ENCODE peak calls at places on chromosome 14, in ten cellular contexts. One of them, this sample, is unnamed.

GRCh38 chr14:26008290-26008689 is 589.5 kb downstream of the NOVA1 start:
- DNase-seq in caudate nucleus: no peak
- DNase-seq in Panc1: no peak
- DNase-seq in stimulated activated naive B cell treated with anti-CD40 and anti-IgM and Interleukin-4, amounts not matched to agents 10 μg/mL and 1 μg/mL and 100 μg/mL, for 72 hours: no peak
- DNase-seq in fibroblast of gingiva: no peak
- DNase-seq in transverse colon: no peak
- DNase-seq in neural progenitor cell: peak; percentile 55
- DNase-seq in NCI-H774: no peak
- DNase-seq in stromal cell of bone marrow: no peak
- DNase-seq in activated CD8-positive, alpha-beta memory T cell treated with anti-CD3 and anti-CD28 coated beads for 4 hours: no peak
- DNase-seq in this sample: no peak

GRCh38 chr14:24337144-24337823 is 2.4 kb upstream of the ADCY4 start:
- DNase-seq in caudate nucleus: no peak
- DNase-seq in Panc1: no peak
- DNase-seq in stimulated activated naive B cell treated with anti-CD40 and anti-IgM and Interleukin-4, amounts not matched to agents 10 μg/mL and 1 μg/mL and 100 μg/mL, for 72 hours: no peak
- DNase-seq in fibroblast of gingiva: no peak
- DNase-seq in transverse colon: no peak
- DNase-seq in neural progenitor cell: no peak
- DNase-seq in NCI-H774: no peak
- DNase-seq in stromal cell of bone marrow: no peak
- DNase-seq in activated CD8-positive, alpha-beta memory T cell treated with anti-CD3 and anti-CD28 coated beads for 4 hours: no peak
- DNase-seq in this sample: no peak

GRCh38 chr14:53019391-53019790 is 68.5 kb upstream of the FERMT2 start:
- DNase-seq in caudate nucleus: no peak
- DNase-seq in Panc1: no peak
- DNase-seq in stimulated activated naive B cell treated with anti-CD40 and anti-IgM and Interleukin-4, amounts not matched to agents 10 μg/mL and 1 μg/mL and 100 μg/mL, for 72 hours: no peak
- DNase-seq in fibroblast of gingiva: no peak
- DNase-seq in transverse colon: no peak
- DNase-seq in neural progenitor cell: no peak
- DNase-seq in NCI-H774: no peak
- DNase-seq in stromal cell of bone marrow: no peak
- DNase-seq in activated CD8-positive, alpha-beta memory T cell treated with anti-CD3 and anti-CD28 coated beads for 4 hours: no peak
- DNase-seq in this sample: no peak

GRCh38 chr14:68780358-68781160 is 12.3 kb downstream of the ZFP36L1 start:
- DNase-seq in caudate nucleus: no peak
- DNase-seq in Panc1: no peak
- DNase-seq in stimulated activated naive B cell treated with anti-CD40 and anti-IgM and Interleukin-4, amounts not matched to agents 10 μg/mL and 1 μg/mL and 100 μg/mL, for 72 hours: no peak
- DNase-seq in fibroblast of gingiva: peak; percentile 58
- DNase-seq in transverse colon: peak; percentile 68
- DNase-seq in neural progenitor cell: peak; percentile 51
- DNase-seq in NCI-H774: no peak
- DNase-seq in stromal cell of bone marrow: no peak
- DNase-seq in activated CD8-positive, alpha-beta memory T cell treated with anti-CD3 and anti-CD28 coated beads for 4 hours: no peak
- DNase-seq in this sample: no peak

GRCh38 chr14:102900631-102901571 is 21.6 kb upstream of the AMN start:
- DNase-seq in caudate nucleus: no peak
- DNase-seq in Panc1: no peak
- DNase-seq in stimulated activated naive B cell treated with anti-CD40 and anti-IgM and Interleukin-4, amounts not matched to agents 10 μg/mL and 1 μg/mL and 100 μg/mL, for 72 hours: no peak
- DNase-seq in fibroblast of gingiva: no peak
- DNase-seq in transverse colon: no peak
- DNase-seq in neural progenitor cell: no peak
- DNase-seq in NCI-H774: no peak
- DNase-seq in stromal cell of bone marrow: no peak
- DNase-seq in activated CD8-positive, alpha-beta memory T cell treated with anti-CD3 and anti-CD28 coated beads for 4 hours: no peak
- DNase-seq in this sample: no peak

GRCh38 chr14:51185180-51185579 is 54.9 kb upstream of the TMX1 start:
- DNase-seq in caudate nucleus: no peak
- DNase-seq in Panc1: no peak
- DNase-seq in stimulated activated naive B cell treated with anti-CD40 and anti-IgM and Interleukin-4, amounts not matched to agents 10 μg/mL and 1 μg/mL and 100 μg/mL, for 72 hours: peak; percentile 62
- DNase-seq in fibroblast of gingiva: no peak
- DNase-seq in transverse colon: no peak
- DNase-seq in neural progenitor cell: no peak
- DNase-seq in NCI-H774: no peak
- DNase-seq in stromal cell of bone marrow: no peak
- DNase-seq in activated CD8-positive, alpha-beta memory T cell treated with anti-CD3 and anti-CD28 coated beads for 4 hours: no peak
- DNase-seq in this sample: no peak

GRCh38 chr14:33198684-33199083 is 260.0 kb downstream of the NPAS3 start:
- DNase-seq in caudate nucleus: no peak
- DNase-seq in Panc1: no peak
- DNase-seq in stimulated activated naive B cell treated with anti-CD40 and anti-IgM and Interleukin-4, amounts not matched to agents 10 μg/mL and 1 μg/mL and 100 μg/mL, for 72 hours: no peak
- DNase-seq in fibroblast of gingiva: no peak
- DNase-seq in transverse colon: no peak
- DNase-seq in neural progenitor cell: no peak
- DNase-seq in NCI-H774: no peak
- DNase-seq in stromal cell of bone marrow: no peak
- DNase-seq in activated CD8-positive, alpha-beta memory T cell treated with anti-CD3 and anti-CD28 coated beads for 4 hours: no peak
- DNase-seq in this sample: no peak

GRCh38 chr14:74563621-74564159 is 48.3 kb downstream of the LTBP2 start:
- DNase-seq in caudate nucleus: no peak
- DNase-seq in Panc1: no peak
- DNase-seq in stimulated activated naive B cell treated with anti-CD40 and anti-IgM and Interleukin-4, amounts not matched to agents 10 μg/mL and 1 μg/mL and 100 μg/mL, for 72 hours: no peak
- DNase-seq in fibroblast of gingiva: no peak
- DNase-seq in transverse colon: no peak
- DNase-seq in neural progenitor cell: no peak
- DNase-seq in NCI-H774: no peak
- DNase-seq in stromal cell of bone marrow: no peak
- DNase-seq in activated CD8-positive, alpha-beta memory T cell treated with anti-CD3 and anti-CD28 coated beads for 4 hours: no peak
- DNase-seq in this sample: no peak

GRCh38 chr14:91332448-91333059 is 85.1 kb downstream of the CCDC88C start:
- DNase-seq in caudate nucleus: no peak
- DNase-seq in Panc1: no peak
- DNase-seq in stimulated activated naive B cell treated with anti-CD40 and anti-IgM and Interleukin-4, amounts not matched to agents 10 μg/mL and 1 μg/mL and 100 μg/mL, for 72 hours: no peak
- DNase-seq in fibroblast of gingiva: no peak
- DNase-seq in transverse colon: peak; percentile 62
- DNase-seq in neural progenitor cell: no peak
- DNase-seq in NCI-H774: no peak
- DNase-seq in stromal cell of bone marrow: no peak
- DNase-seq in activated CD8-positive, alpha-beta memory T cell treated with anti-CD3 and anti-CD28 coated beads for 4 hours: no peak
- DNase-seq in this sample: no peak

GRCh38 chr14:101083564-101084435 is 180.3 kb upstream of the RTL1 start:
- DNase-seq in caudate nucleus: no peak
- DNase-seq in Panc1: no peak
- DNase-seq in stimulated activated naive B cell treated with anti-CD40 and anti-IgM and Interleukin-4, amounts not matched to agents 10 μg/mL and 1 μg/mL and 100 μg/mL, for 72 hours: no peak
- DNase-seq in fibroblast of gingiva: no peak
- DNase-seq in transverse colon: peak; percentile 8
- DNase-seq in neural progenitor cell: peak; percentile 58
- DNase-seq in NCI-H774: no peak
- DNase-seq in stromal cell of bone marrow: no peak
- DNase-seq in activated CD8-positive, alpha-beta memory T cell treated with anti-CD3 and anti-CD28 coated beads for 4 hours: no peak
- DNase-seq in this sample: peak; percentile 18

GRCh38 chr14:74860179-74860578 is 15.8 kb downstream of the PROX2 start:
- DNase-seq in caudate nucleus: no peak
- DNase-seq in Panc1: no peak
- DNase-seq in stimulated activated naive B cell treated with anti-CD40 and anti-IgM and Interleukin-4, amounts not matched to agents 10 μg/mL and 1 μg/mL and 100 μg/mL, for 72 hours: no peak
- DNase-seq in fibroblast of gingiva: no peak
- DNase-seq in transverse colon: no peak
- DNase-seq in neural progenitor cell: no peak
- DNase-seq in NCI-H774: no peak
- DNase-seq in stromal cell of bone marrow: no peak
- DNase-seq in activated CD8-positive, alpha-beta memory T cell treated with anti-CD3 and anti-CD28 coated beads for 4 hours: no peak
- DNase-seq in this sample: no peak

GRCh38 chr14:74394549-74394948 is 31.5 kb downstream of the SYNDIG1L start:
- DNase-seq in caudate nucleus: no peak
- DNase-seq in Panc1: no peak
- DNase-seq in stimulated activated naive B cell treated with anti-CD40 and anti-IgM and Interleukin-4, amounts not matched to agents 10 μg/mL and 1 μg/mL and 100 μg/mL, for 72 hours: no peak
- DNase-seq in fibroblast of gingiva: no peak
- DNase-seq in transverse colon: no peak
- DNase-seq in neural progenitor cell: no peak
- DNase-seq in NCI-H774: no peak
- DNase-seq in stromal cell of bone marrow: no peak
- DNase-seq in activated CD8-positive, alpha-beta memory T cell treated with anti-CD3 and anti-CD28 coated beads for 4 hours: no peak
- DNase-seq in this sample: no peak

GRCh38 chr14:52068741-52069616 is at the start of gene NID2:
- DNase-seq in caudate nucleus: peak; percentile 31
- DNase-seq in Panc1: no peak
- DNase-seq in stimulated activated naive B cell treated with anti-CD40 and anti-IgM and Interleukin-4, amounts not matched to agents 10 μg/mL and 1 μg/mL and 100 μg/mL, for 72 hours: peak; percentile 48
- DNase-seq in fibroblast of gingiva: peak; percentile 98
- DNase-seq in transverse colon: peak; percentile 82
- DNase-seq in neural progenitor cell: peak; percentile 95
- DNase-seq in NCI-H774: no peak
- DNase-seq in stromal cell of bone marrow: peak; percentile 92
- DNase-seq in activated CD8-positive, alpha-beta memory T cell treated with anti-CD3 and anti-CD28 coated beads for 4 hours: peak; percentile 7
- DNase-seq in this sample: peak; percentile 38

GRCh38 chr14:81298122-81298521 is 77.4 kb upstream of the GTF2A1 start:
- DNase-seq in caudate nucleus: no peak
- DNase-seq in Panc1: no peak
- DNase-seq in stimulated activated naive B cell treated with anti-CD40 and anti-IgM and Interleukin-4, amounts not matched to agents 10 μg/mL and 1 μg/mL and 100 μg/mL, for 72 hours: no peak
- DNase-seq in fibroblast of gingiva: no peak
- DNase-seq in transverse colon: no peak
- DNase-seq in neural progenitor cell: no peak
- DNase-seq in NCI-H774: no peak
- DNase-seq in stromal cell of bone marrow: no peak
- DNase-seq in activated CD8-positive, alpha-beta memory T cell treated with anti-CD3 and anti-CD28 coated beads for 4 hours: no peak
- DNase-seq in this sample: no peak

GRCh38 chr14:68727315-68728078 is 65.4 kb downstream of the ZFP36L1 start:
- DNase-seq in caudate nucleus: no peak
- DNase-seq in Panc1: no peak
- DNase-seq in stimulated activated naive B cell treated with anti-CD40 and anti-IgM and Interleukin-4, amounts not matched to agents 10 μg/mL and 1 μg/mL and 100 μg/mL, for 72 hours: no peak
- DNase-seq in fibroblast of gingiva: no peak
- DNase-seq in transverse colon: no peak
- DNase-seq in neural progenitor cell: no peak
- DNase-seq in NCI-H774: no peak
- DNase-seq in stromal cell of bone marrow: no peak
- DNase-seq in activated CD8-positive, alpha-beta memory T cell treated with anti-CD3 and anti-CD28 coated beads for 4 hours: no peak
- DNase-seq in this sample: no peak